ENCODE peak calls at places on chromosomes 16 and 17, in seven cellular contexts. S is WTC11, O is NB4, Z is cardiac fibroblast, C is GM20000, Q is HFFc6, A is activated B cell treated with CpG ODN at 0.5 μM for 24 hours. N is an unnamed sample.

GRCh38 chr17:28267720-28268609 is 51.0 kb upstream of the TMEM97 start:
- DNase-seq in S (no peak), O (no peak), Z (no peak), C (no peak), Q (no peak), A (no peak), N (no peak)

GRCh38 chr16:87541004-87541881 is 48.4 kb upstream of the ZCCHC14 start:
- DNase-seq in S (no peak), O (no peak), Z (peak), C (no peak), Q (no peak), A (no peak), N (peak)

GRCh38 chr17:17060001-17060929 is 18.0 kb downstream of the MPRIP start:
- DNase-seq in S (peak), O (peak), Z (no peak), C (no peak), Q (no peak), A (no peak), N (peak)

GRCh38 chr16:25464058-25464457 is 206.4 kb upstream of the ZKSCAN2 start:
- DNase-seq in S (no peak), O (no peak), Z (no peak), C (no peak), Q (no peak), A (no peak), N (no peak)

GRCh38 chr16:87978127-87978526 is 26.9 kb downstream of the BANP start:
- DNase-seq in S (no peak), O (no peak), Z (no peak), C (no peak), Q (no peak), A (no peak), N (no peak)

GRCh38 chr16:88468289-88469129 is 15.4 kb downstream of the ZFPM1 start:
- DNase-seq in S (peak), O (peak), Z (no peak), C (no peak), Q (no peak), A (no peak), N (no peak)

GRCh38 chr16:80693553-80693952 is 110.8 kb downstream of the CDYL2 start:
- DNase-seq in S (no peak), O (no peak), Z (peak), C (no peak), Q (no peak), A (no peak), N (no peak)

GRCh38 chr16:51155199-51155607 is 4.1 kb upstream of the SALL1 start:
- DNase-seq in S (peak), O (no peak), Z (no peak), C (no peak), Q (no peak), A (no peak), N (peak)

GRCh38 chr17:64781013-64781392 is 118.9 kb upstream of the SMURF2 start:
- DNase-seq in S (no peak), O (peak), Z (no peak), C (peak), Q (no peak), A (no peak), N (no peak)

GRCh38 chr16:22300427-22301071 is 3.3 kb downstream of the POLR3E start:
- DNase-seq in S (peak), O (peak), Z (peak), C (peak), Q (peak), A (no peak), N (no peak)

GRCh38 chr17:31413871-31414589 is 22.6 kb downstream of the RAB11FIP4 start:
- DNase-seq in S (no peak), O (peak), Z (peak), C (no peak), Q (peak), A (no peak), N (no peak)

GRCh38 chr17:6559753-6560215 is 3.4 kb upstream of the PITPNM3 start:
- DNase-seq in S (no peak), O (no peak), Z (no peak), C (no peak), Q (no peak), A (no peak), N (no peak)

GRCh38 chr16:62760398-62760797 is 724.2 kb upstream of the CDH8 start:
- DNase-seq in S (no peak), O (no peak), Z (no peak), C (no peak), Q (no peak), A (no peak), N (no peak)

GRCh38 chr17:59621771-59622170 is 2.1 kb downstream of the CLTC start:
- DNase-seq in S (no peak), O (no peak), Z (no peak), C (no peak), Q (no peak), A (no peak), N (no peak)

GRCh38 chr17:40530531-40530987 is 29.1 kb upstream of the TNS4 start:
- DNase-seq in S (peak), O (no peak), Z (no peak), C (no peak), Q (no peak), A (no peak), N (no peak)

GRCh38 chr17:61221597-61222471 is 177.8 kb upstream of the TBX2 start:
- DNase-seq in S (no peak), O (no peak), Z (no peak), C (no peak), Q (no peak), A (no peak), N (no peak)

GRCh38 chr17:67520916-67521772 is 144.1 kb downstream of the PITPNC1 start:
- DNase-seq in S (no peak), O (peak), Z (no peak), C (no peak), Q (no peak), A (no peak), N (peak)

GRCh38 chr17:42365136-42365535 is 23.1 kb downstream of the STAT3 start:
- DNase-seq in S (no peak), O (no peak), Z (peak), C (no peak), Q (peak), A (no peak), N (no peak)

GRCh38 chr16:17063156-17063555 is 407.6 kb downstream of the XYLT1 start:
- DNase-seq in S (no peak), O (no peak), Z (no peak), C (no peak), Q (no peak), A (no peak), N (no peak)

GRCh38 chr17:80832266-80832676 is 159.4 kb upstream of the CHMP6 start:
- DNase-seq in S (peak), O (no peak), Z (peak), C (no peak), Q (peak), A (no peak), N (no peak)

GRCh38 chr17:36592316-36592710 is 634 bp downstream of the DHRS11 start:
- DNase-seq in S (peak), O (peak), Z (no peak), C (no peak), Q (no peak), A (no peak), N (no peak)

GRCh38 chr16:11742041-11742535 is 569 bp downstream of the TXNDC11 start:
- DNase-seq in S (no peak), O (no peak), Z (peak), C (peak), Q (no peak), A (no peak), N (no peak)

GRCh38 chr17:82106697-82107305 is 8.8 kb upstream of the FASN start:
- DNase-seq in S (no peak), O (no peak), Z (no peak), C (peak), Q (no peak), A (no peak), N (peak)

GRCh38 chr17:50365165-50365564 is 7.8 kb downstream of the MRPL27 start:
- DNase-seq in S (no peak), O (no peak), Z (no peak), C (no peak), Q (no peak), A (no peak), N (no peak)

GRCh38 chr17:78357177-78357586 is 2.7 kb downstream of the SOCS3 start:
- DNase-seq in S (no peak), O (no peak), Z (peak), C (no peak), Q (peak), A (no peak), N (peak)

GRCh38 chr17:11296994-11297393 is 56.0 kb downstream of the SHISA6 start:
- DNase-seq in S (no peak), O (no peak), Z (no peak), C (no peak), Q (no peak), A (no peak), N (no peak)

GRCh38 chr17:16301963-16302855 is 51.1 kb downstream of the CENPV start:
- DNase-seq in S (no peak), O (no peak), Z (no peak), C (no peak), Q (no peak), A (no peak), N (no peak)

GRCh38 chr16:7236824-7237410 is 95.7 kb upstream of the RBFOX1 start:
- DNase-seq in S (no peak), O (no peak), Z (no peak), C (no peak), Q (no peak), A (no peak), N (no peak)

GRCh38 chr16:84117482-84117843 is 721 bp upstream of the MBTPS1 start:
- DNase-seq in S (no peak), O (no peak), Z (peak), C (peak), Q (peak), A (no peak), N (no peak)

GRCh38 chr17:31696184-31696602 is 162.9 kb downstream of the COPRS start:
- DNase-seq in S (peak), O (no peak), Z (peak), C (no peak), Q (peak), A (no peak), N (no peak)

GRCh38 chr17:38322897-38323296 is 20.9 kb downstream of the GPR179 start:
- DNase-seq in S (no peak), O (no peak), Z (no peak), C (no peak), Q (no peak), A (no peak), N (no peak)

GRCh38 chr17:82795615-82796014 is 43.8 kb downstream of the TBCD start:
- DNase-seq in S (no peak), O (no peak), Z (no peak), C (no peak), Q (no peak), A (no peak), N (no peak)

GRCh38 chr17:6231886-6232767 is 161.9 kb downstream of the WSCD1 start:
- DNase-seq in S (no peak), O (peak), Z (no peak), C (no peak), Q (peak), A (no peak), N (no peak)

DNA sequence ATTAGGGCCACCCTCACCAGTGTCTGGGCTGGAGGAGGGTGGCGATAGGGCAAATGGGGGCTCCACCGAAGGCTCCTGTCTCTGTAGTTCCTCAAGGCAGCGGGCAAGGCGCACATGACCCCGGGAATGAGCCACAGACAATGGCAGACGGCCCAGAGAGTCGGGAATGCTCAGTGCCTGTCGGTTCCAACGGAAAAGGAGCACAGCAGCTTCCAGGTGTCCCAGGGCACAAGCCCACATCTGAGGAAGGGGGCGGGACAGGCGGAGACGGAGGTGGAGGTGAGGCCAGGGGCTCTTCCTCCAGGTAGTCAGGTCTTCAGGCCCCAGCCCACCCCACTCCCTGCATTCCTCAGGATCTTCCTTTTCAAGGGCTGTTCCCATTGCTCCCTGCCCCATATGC is 5.1 kb upstream of the SPAG7 start:
- DNase-seq in S (peak), O (no peak), Z (no peak), C (no peak), Q (no peak), A (no peak), N (no peak)
- TF ChIP-seq CTCF in S (no peak), O (no peak), Z (no peak), C (no peak), Q (no peak), A (no peak), N (no peak)

GRCh38 chr17:14451729-14452191 is 150.9 kb downstream of the HS3ST3B1 start:
- DNase-seq in S (no peak), O (no peak), Z (no peak), C (no peak), Q (no peak), A (no peak), N (no peak)
- TF ChIP-seq CTCF in S (no peak), O (no peak), Z (no peak), C (no peak), Q (no peak), A (no peak), N (no peak)

GRCh38 chr17:8095361-8095760 is 7.8 kb upstream of the ALOX12B start:
- DNase-seq in S (no peak), O (no peak), Z (no peak), C (no peak), Q (no peak), A (no peak), N (no peak)
- TF ChIP-seq CTCF in S (no peak), O (no peak), Z (no peak), C (no peak), Q (peak), A (no peak), N (no peak)

GRCh38 chr16:74651841-74652240 is 14.8 kb downstream of the RFWD3 start:
- DNase-seq in S (no peak), O (no peak), Z (no peak), C (no peak), Q (no peak), A (no peak), N (no peak)

GRCh38 chr16:74654536-74654935 is 12.1 kb downstream of the RFWD3 start:
- DNase-seq in S (no peak), O (no peak), Z (no peak), C (no peak), Q (no peak), A (no peak), N (no peak)

GRCh38 chr16:74652249-74652648 is 14.4 kb downstream of the RFWD3 start:
- DNase-seq in S (no peak), O (no peak), Z (no peak), C (no peak), Q (no peak), A (no peak), N (no peak)

GRCh38 chr16:74650966-74651567 is 15.6 kb downstream of the RFWD3 start:
- DNase-seq in S (no peak), O (peak), Z (peak), C (no peak), Q (no peak), A (no peak), N (no peak)
- TF ChIP-seq CTCF in S (peak), O (peak), Z (peak), C (no peak), Q (peak), A (peak), N (no peak)

GRCh38 chr16:67562918-67563707 is 787 bp downstream of the CTCF start:
- DNase-seq in S (peak), O (peak), Z (peak), C (peak), Q (peak), A (peak), N (peak)
- TF ChIP-seq CTCF in S (no peak), O (peak), Z (no peak), C (peak), Q (peak), A (no peak), N (peak)

GRCh38 chr16:78392585-78393195 is 293.2 kb downstream of the WWOX start:
- DNase-seq in S (no peak), O (no peak), Z (no peak), C (no peak), Q (no peak), A (no peak), N (no peak)
- TF ChIP-seq CTCF in S (no peak), O (no peak), Z (no peak), C (no peak), Q (no peak), A (no peak), N (no peak)

DNA sequence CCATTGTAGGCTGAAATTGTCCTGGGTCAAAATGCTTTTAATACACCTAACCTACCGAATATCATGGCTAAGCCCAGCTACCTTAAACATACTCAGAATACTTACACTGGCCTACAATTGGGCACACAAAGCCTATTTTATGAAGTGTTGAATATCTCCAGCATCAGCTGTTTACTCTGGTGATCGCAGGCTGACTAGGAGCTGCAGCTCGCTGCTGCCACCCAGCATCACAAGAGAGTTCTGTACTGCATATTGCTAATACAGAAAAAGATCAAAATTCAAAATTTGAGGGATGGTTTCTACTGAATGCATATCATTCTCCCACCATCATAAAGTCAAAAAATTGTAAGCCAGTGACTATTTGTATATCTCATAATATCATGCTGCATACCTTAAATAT is 55.3 kb downstream of the ULK2 start:
- DNase-seq in S (no peak), O (peak), Z (peak), C (no peak), Q (peak), A (no peak), N (no peak)
- TF ChIP-seq CTCF in S (no peak), O (peak), Z (peak), C (no peak), Q (peak), A (no peak), N (no peak)